ENCODE peak calls at places on chromosomes 2 and 18, in eight cellular contexts. L is EL; T is activated T-cell treated with anti-CD3 and anti-CD28 coated beads, Interleukin-2, amount 50 U/mL, for 1 hour; E is GM06990; F is neural crest cell; N is cardiac fibroblast; X is spleen; P is Daoy. A is an unnamed sample.

GRCh38 chr2:98458207-98458606 is 13.5 kb downstream of the INPP4A start:
- DNase-seq in N (peak), F (no peak), E (no peak), X (no peak), L (no peak), P (peak), T (no peak), A (peak)

GRCh38 chr2:238114331-238114841 is 14.2 kb downstream of the ESPNL start:
- DNase-seq in X (peak), P (no peak), F (no peak), N (no peak), E (no peak), L (no peak), T (no peak), A (no peak)

GRCh38 chr2:9613291-9613690 is 17.5 kb downstream of the YWHAQ start:
- DNase-seq in P (peak), F (no peak), E (no peak), L (peak), X (no peak), T (no peak), N (peak), A (peak)

GRCh38 chr18:8379187-8379941 is 229.9 kb upstream of the RAB12 start:
- DNase-seq in E (no peak), N (no peak), X (no peak), F (no peak), L (no peak), T (no peak), P (no peak), A (no peak)

GRCh38 chr2:72092099-72092498 is 55.6 kb downstream of the CYP26B1 start:
- DNase-seq in X (no peak), L (no peak), P (no peak), N (no peak), E (no peak), F (no peak), T (no peak), A (no peak)

GRCh38 chr18:58896268-58896667 is 31.6 kb downstream of the ZNF532 start:
- DNase-seq in F (no peak), E (peak), N (no peak), T (no peak), L (no peak), X (no peak), P (no peak), A (no peak)

GRCh38 chr2:217775920-217776503 is 226.8 kb downstream of the TNS1 start:
- DNase-seq in E (no peak), P (no peak), F (no peak), X (no peak), L (no peak), T (no peak), N (no peak), A (peak)

GRCh38 chr2:42132066-42132965 is 36.8 kb upstream of the EML4 start:
- DNase-seq in N (peak), F (no peak), T (no peak), P (peak), X (no peak), E (no peak), L (peak), A (peak)

GRCh38 chr18:36440614-36441013 is 143.1 kb downstream of the FHOD3 start:
- DNase-seq in P (no peak), L (peak), T (no peak), E (no peak), X (no peak), N (no peak), F (no peak), A (peak)

GRCh38 chr2:133139847-133140533 is 428.3 kb downstream of the NCKAP5 start:
- DNase-seq in L (no peak), T (no peak), N (no peak), X (no peak), E (no peak), P (no peak), F (no peak), A (peak)

GRCh38 chr2:190121971-190122370 is 59.4 kb upstream of the MSTN start:
- DNase-seq in P (no peak), L (peak), T (no peak), E (peak), X (no peak), N (peak), F (no peak), A (peak)

GRCh38 chr2:74564222-74564621 is 9.7 kb downstream of the DOK1 start:
- DNase-seq in X (no peak), T (no peak), F (no peak), N (peak), E (no peak), P (peak), L (peak), A (peak)

GRCh38 chr2:37797081-37797480 is 125.6 kb upstream of the CDC42EP3 start:
- DNase-seq in N (no peak), P (peak), T (no peak), X (no peak), L (peak), F (no peak), E (no peak), A (peak)

GRCh38 chr2:229586746-229587705 is 127.3 kb downstream of the DNER start:
- DNase-seq in E (no peak), P (peak), X (peak), L (peak), T (no peak), N (peak), F (peak), A (peak)

GRCh38 chr2:3522851-3523481 is 3.6 kb upstream of the ADI1 start:
- DNase-seq in N (peak), E (no peak), P (no peak), F (no peak), L (no peak), T (no peak), X (no peak), A (peak)

GRCh38 chr2:118363604-118364003 is 275.3 kb downstream of the INSIG2 start:
- DNase-seq in F (no peak), P (no peak), T (no peak), E (no peak), N (no peak), L (no peak), X (no peak), A (no peak)

GRCh38 chr2:199895406-199895805 is 15.7 kb upstream of the C2orf69 start:
- DNase-seq in P (no peak), N (no peak), T (no peak), F (no peak), E (no peak), X (no peak), L (no peak), A (no peak)

GRCh38 chr2:33655626-33656025 is 56.5 kb upstream of the FAM98A start:
- DNase-seq in N (no peak), E (no peak), P (no peak), X (no peak), L (no peak), F (no peak), T (no peak), A (no peak)

GRCh38 chr2:159996792-159997546 is 65.4 kb downstream of the PLA2R1 start:
- DNase-seq in X (no peak), E (no peak), P (no peak), F (no peak), T (no peak), N (peak), L (peak), A (no peak)

GRCh38 chr2:177031435-177032222 is 181.0 kb upstream of the HNRNPA3 start:
- DNase-seq in X (no peak), P (no peak), E (no peak), F (no peak), L (no peak), T (no peak), N (no peak), A (no peak)

GRCh38 chr18:48819781-48820482 is 130.8 kb downstream of the SMAD7 start:
- DNase-seq in F (no peak), T (peak), L (no peak), X (peak), E (no peak), N (no peak), P (no peak), A (no peak)

GRCh38 chr18:36095936-36096519 is 28.7 kb upstream of the RPRD1A start:
- DNase-seq in L (peak), T (no peak), N (peak), F (no peak), X (no peak), P (peak), E (peak), A (peak)

GRCh38 chr2:70190086-70190412 is 770 bp downstream of the C2orf42 start:
- DNase-seq in F (no peak), N (peak), T (peak), L (peak), E (no peak), P (no peak), X (no peak), A (peak)

GRCh38 chr2:190477563-190478454 is 56.7 kb downstream of the NEMP2 start:
- DNase-seq in P (no peak), F (no peak), X (no peak), T (no peak), N (peak), L (no peak), E (no peak), A (peak)

GRCh38 chr2:42030196-42030759 is 17.5 kb upstream of the PKDCC start:
- DNase-seq in N (no peak), F (no peak), X (no peak), P (no peak), T (no peak), E (no peak), L (no peak), A (no peak)

GRCh38 chr2:106065268-106065982 is 128.7 kb downstream of the UXS1 start:
- DNase-seq in F (no peak), X (no peak), N (no peak), L (no peak), P (no peak), E (no peak), T (peak), A (no peak)

GRCh38 chr2:235659767-235660322 is 166.0 kb downstream of the AGAP1 start:
- DNase-seq in F (no peak), P (peak), X (no peak), T (no peak), L (peak), N (peak), E (no peak), A (peak)

GRCh38 chr18:23283933-23284430 is 148.7 kb downstream of the CABLES1 start:
- DNase-seq in P (peak), X (no peak), F (no peak), L (peak), N (peak), T (no peak), E (no peak), A (peak)

GRCh38 chr2:160351978-160352377 is 141.6 kb downstream of the RBMS1 start:
- DNase-seq in X (no peak), F (no peak), P (no peak), E (no peak), T (no peak), N (peak), L (peak), A (peak)

GRCh38 chr2:233081232-233081730 is 21.1 kb downstream of the INPP5D start:
- DNase-seq in E (no peak), F (no peak), L (no peak), N (no peak), T (peak), P (no peak), X (peak), A (no peak)

GRCh38 chr2:216857131-216857550 is 2.7 kb downstream of the TNP1 start:
- DNase-seq in F (no peak), P (peak), X (no peak), L (peak), N (no peak), T (no peak), E (no peak), A (peak)

GRCh38 chr18:57797209-57797651 is 5.9 kb downstream of the ATP8B1 start:
- DNase-seq in X (no peak), N (no peak), T (no peak), P (no peak), F (no peak), E (no peak), L (no peak), A (no peak)

A was measured in IMR-90.